ENCODE peak calls at places on chromosomes 2 and 18, in four cellular contexts. One of them, this sample, is unnamed.

GRCh38 chr2:7795358-7796199 is 878.4 kb downstream of the RNF144A start:
- DNase-seq in PC-3: no peak
- DNase-seq in astrocyte of the spinal cord: peak
- DNase-seq in upper lobe of right lung: no peak
- DNase-seq in this sample: no peak

GRCh38 chr2:20595439-20596192 is 55.3 kb downstream of the HS1BP3 start:
- DNase-seq in upper lobe of right lung: peak
- DNase-seq in PC-3: peak
- DNase-seq in astrocyte of the spinal cord: peak
- DNase-seq in this sample: peak

GRCh38 chr18:79611040-79611681 is 68.4 kb upstream of the CTDP1 start:
- DNase-seq in astrocyte of the spinal cord: peak
- DNase-seq in upper lobe of right lung: peak
- DNase-seq in PC-3: peak
- DNase-seq in this sample: peak

GRCh38 chr2:101012054-101012705 is 10.1 kb downstream of the RPL31 start:
- DNase-seq in upper lobe of right lung: no peak
- DNase-seq in PC-3: no peak
- DNase-seq in astrocyte of the spinal cord: no peak
- DNase-seq in this sample: no peak

GRCh38 chr2:64612575-64613195 is 41.0 kb downstream of the SERTAD2 start:
- DNase-seq in PC-3: no peak
- DNase-seq in upper lobe of right lung: no peak
- DNase-seq in astrocyte of the spinal cord: no peak
- DNase-seq in this sample: peak

GRCh38 chr2:207133862-207134519 is 31.8 kb downstream of the KLF7 start:
- DNase-seq in upper lobe of right lung: peak
- DNase-seq in PC-3: peak
- DNase-seq in astrocyte of the spinal cord: peak
- DNase-seq in this sample: peak

GRCh38 chr18:34787931-34788532 is 77.9 kb downstream of the DTNA start:
- DNase-seq in PC-3: peak
- DNase-seq in astrocyte of the spinal cord: peak
- DNase-seq in upper lobe of right lung: no peak
- DNase-seq in this sample: no peak

GRCh38 chr18:11976882-11977281 is 4.4 kb upstream of the IMPA2 start:
- DNase-seq in upper lobe of right lung: no peak
- DNase-seq in astrocyte of the spinal cord: peak
- DNase-seq in PC-3: peak
- DNase-seq in this sample: peak

GRCh38 chr2:8583400-8584173 is 98.3 kb upstream of the ID2 start:
- DNase-seq in astrocyte of the spinal cord: peak
- DNase-seq in upper lobe of right lung: peak
- DNase-seq in PC-3: peak
- DNase-seq in this sample: peak

GRCh38 chr2:171793691-171794678 is 100.1 kb downstream of the SLC25A12 start:
- DNase-seq in upper lobe of right lung: no peak
- DNase-seq in PC-3: no peak
- DNase-seq in astrocyte of the spinal cord: peak
- DNase-seq in this sample: no peak
- H3K4me3 ChIP-seq in upper lobe of right lung: no peak
- H3K4me3 ChIP-seq in PC-3: no peak
- H3K4me3 ChIP-seq in astrocyte of the spinal cord: no peak
- H3K4me3 ChIP-seq in this sample: no peak

GRCh38 chr2:83585250-83585649 is 873.8 kb downstream of the SUCLG1 start:
- DNase-seq in PC-3: no peak
- DNase-seq in upper lobe of right lung: no peak
- DNase-seq in astrocyte of the spinal cord: no peak
- DNase-seq in this sample: no peak
- H3K4me3 ChIP-seq in PC-3: peak
- H3K4me3 ChIP-seq in upper lobe of right lung: no peak
- H3K4me3 ChIP-seq in astrocyte of the spinal cord: no peak
- H3K4me3 ChIP-seq in this sample: peak

DNA sequence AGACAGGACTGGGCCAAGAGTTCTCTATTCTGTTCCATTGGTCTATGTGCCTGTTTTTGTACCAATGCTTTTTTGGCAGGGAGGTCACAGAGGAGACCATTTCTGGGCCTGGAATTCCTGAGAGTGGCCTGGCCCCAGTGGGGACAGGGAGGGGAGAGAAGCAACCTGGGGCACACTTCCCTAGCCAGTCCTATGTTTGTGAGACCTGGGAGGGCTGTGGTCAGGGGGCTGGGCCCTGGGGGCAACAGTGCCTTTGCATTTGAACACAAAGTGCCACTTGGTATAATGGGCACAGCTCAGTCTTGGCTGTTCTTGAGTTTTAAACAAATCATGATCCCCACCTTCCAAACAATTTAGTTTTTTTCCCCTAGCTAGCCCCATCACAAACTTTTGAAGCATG is 133.4 kb downstream of the GLI2 start:
- DNase-seq in PC-3: no peak
- DNase-seq in upper lobe of right lung: no peak
- DNase-seq in astrocyte of the spinal cord: no peak
- DNase-seq in this sample: no peak
- H3K4me3 ChIP-seq in PC-3: no peak
- H3K4me3 ChIP-seq in upper lobe of right lung: no peak
- H3K4me3 ChIP-seq in astrocyte of the spinal cord: no peak
- H3K4me3 ChIP-seq in this sample: no peak

GRCh38 chr2:224838335-224838734 is 122.2 kb upstream of the CCDC195 start:
- DNase-seq in upper lobe of right lung: no peak
- DNase-seq in PC-3: no peak
- DNase-seq in astrocyte of the spinal cord: peak
- DNase-seq in this sample: no peak
- H3K4me3 ChIP-seq in upper lobe of right lung: no peak
- H3K4me3 ChIP-seq in PC-3: no peak
- H3K4me3 ChIP-seq in astrocyte of the spinal cord: no peak
- H3K4me3 ChIP-seq in this sample: no peak

GRCh38 chr2:153873062-153874048 is 1.6 kb downstream of the GALNT13 start:
- DNase-seq in PC-3: no peak
- DNase-seq in upper lobe of right lung: peak
- DNase-seq in astrocyte of the spinal cord: no peak
- DNase-seq in this sample: no peak
- H3K4me3 ChIP-seq in PC-3: peak
- H3K4me3 ChIP-seq in upper lobe of right lung: peak
- H3K4me3 ChIP-seq in astrocyte of the spinal cord: no peak
- H3K4me3 ChIP-seq in this sample: no peak

GRCh38 chr2:136246086-136246669 is 128.2 kb upstream of the CXCR4 start:
- DNase-seq in PC-3: no peak
- DNase-seq in upper lobe of right lung: peak
- DNase-seq in astrocyte of the spinal cord: peak
- DNase-seq in this sample: no peak

GRCh38 chr2:136242687-136243277 is 124.8 kb upstream of the CXCR4 start:
- DNase-seq in PC-3: no peak
- DNase-seq in astrocyte of the spinal cord: no peak
- DNase-seq in upper lobe of right lung: no peak
- DNase-seq in this sample: no peak

GRCh38 chr2:136243638-136244557 is 125.9 kb upstream of the CXCR4 start:
- DNase-seq in astrocyte of the spinal cord: no peak
- DNase-seq in upper lobe of right lung: no peak
- DNase-seq in PC-3: no peak
- DNase-seq in this sample: no peak

GRCh38 chr2:136242100-136242499 is 124.2 kb upstream of the CXCR4 start:
- DNase-seq in PC-3: no peak
- DNase-seq in upper lobe of right lung: no peak
- DNase-seq in astrocyte of the spinal cord: no peak
- DNase-seq in this sample: no peak

DNA sequence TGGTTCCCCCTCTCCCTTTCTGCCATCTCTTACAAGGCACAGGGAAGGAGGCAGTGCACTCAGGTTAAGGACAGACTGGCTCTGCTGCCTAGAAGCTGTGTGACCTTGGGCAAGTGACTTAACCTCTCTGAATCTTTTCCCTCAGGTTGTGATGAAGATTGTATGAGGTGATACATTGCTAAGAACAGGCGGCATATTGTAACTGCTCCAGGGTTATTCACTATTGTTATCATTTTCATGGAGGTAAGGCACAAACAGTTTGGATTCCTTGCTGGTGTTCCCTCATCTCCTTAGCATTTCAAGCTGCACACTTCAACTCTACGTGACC is 126.6 kb upstream of the CXCR4 start:
- DNase-seq in astrocyte of the spinal cord: no peak
- DNase-seq in upper lobe of right lung: no peak
- DNase-seq in PC-3: no peak
- DNase-seq in this sample: no peak
- H3K4me3 ChIP-seq in astrocyte of the spinal cord: no peak
- H3K4me3 ChIP-seq in upper lobe of right lung: no peak
- H3K4me3 ChIP-seq in PC-3: no peak
- H3K4me3 ChIP-seq in this sample: no peak

GRCh38 chr2:41729800-41730364 is 317.9 kb upstream of the PKDCC start:
- DNase-seq in astrocyte of the spinal cord: no peak
- DNase-seq in PC-3: no peak
- DNase-seq in upper lobe of right lung: no peak
- DNase-seq in this sample: no peak
- H3K4me3 ChIP-seq in astrocyte of the spinal cord: no peak
- H3K4me3 ChIP-seq in PC-3: no peak
- H3K4me3 ChIP-seq in upper lobe of right lung: no peak
- H3K4me3 ChIP-seq in this sample: no peak

DNA sequence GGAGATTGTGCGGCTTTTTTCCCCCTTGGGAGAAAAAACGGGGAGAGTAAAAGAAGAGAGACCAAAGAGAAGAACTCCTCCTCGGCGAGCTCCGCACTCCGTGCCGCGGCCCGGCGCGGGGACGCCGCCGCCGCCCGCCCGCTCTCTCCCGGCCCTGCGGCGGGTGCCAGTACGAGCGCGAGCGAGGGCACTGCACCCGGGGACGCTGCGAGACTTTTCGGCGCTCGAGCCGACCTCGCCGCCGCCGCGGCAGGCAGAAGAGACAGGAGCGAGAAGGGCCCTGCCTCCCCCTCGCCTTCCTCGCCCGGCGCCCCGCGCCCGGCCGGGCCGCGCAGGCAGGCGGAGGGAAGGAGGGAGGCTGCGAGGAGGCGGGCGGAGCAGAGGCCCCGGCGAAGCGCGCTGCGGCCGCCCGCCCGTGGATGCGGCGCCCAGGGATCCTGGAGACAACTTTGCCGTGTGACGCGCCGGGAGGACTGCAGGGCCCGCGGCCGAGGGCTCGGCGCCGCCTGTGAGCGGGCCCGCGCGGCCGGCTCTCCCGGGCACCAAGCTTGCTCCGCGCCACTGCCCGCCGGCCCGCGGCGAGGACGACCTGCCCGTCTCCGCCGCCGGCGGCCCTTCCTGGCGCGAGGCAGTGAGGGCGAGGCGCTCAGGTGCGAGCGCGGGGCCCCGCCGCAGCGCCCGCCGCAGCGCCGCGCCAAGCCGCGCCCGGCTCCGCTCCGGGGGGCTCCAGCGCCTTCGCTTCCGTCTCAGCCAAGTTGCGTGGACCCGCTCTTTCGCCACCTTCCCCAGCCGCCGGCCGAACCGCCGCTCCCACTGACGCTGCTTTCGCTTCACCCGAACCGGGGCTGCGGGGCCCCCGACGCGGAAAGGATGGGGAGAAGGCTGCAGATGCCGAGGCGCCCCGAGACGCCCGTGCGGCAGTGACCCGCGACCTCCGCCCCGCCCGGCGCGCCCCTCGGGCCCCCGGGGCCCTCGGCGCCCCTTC is 653 bp upstream of the INHBB start:
- DNase-seq in upper lobe of right lung: no peak
- DNase-seq in astrocyte of the spinal cord: no peak
- DNase-seq in PC-3: peak
- DNase-seq in this sample: no peak
- H3K4me3 ChIP-seq in upper lobe of right lung: peak
- H3K4me3 ChIP-seq in astrocyte of the spinal cord: peak
- H3K4me3 ChIP-seq in PC-3: peak
- H3K4me3 ChIP-seq in this sample: peak

GRCh38 chr2:37117566-37117965 is 33.2 kb downstream of the GPATCH11 start:
- DNase-seq in upper lobe of right lung: no peak
- DNase-seq in PC-3: no peak
- DNase-seq in astrocyte of the spinal cord: no peak
- DNase-seq in this sample: no peak

DNA sequence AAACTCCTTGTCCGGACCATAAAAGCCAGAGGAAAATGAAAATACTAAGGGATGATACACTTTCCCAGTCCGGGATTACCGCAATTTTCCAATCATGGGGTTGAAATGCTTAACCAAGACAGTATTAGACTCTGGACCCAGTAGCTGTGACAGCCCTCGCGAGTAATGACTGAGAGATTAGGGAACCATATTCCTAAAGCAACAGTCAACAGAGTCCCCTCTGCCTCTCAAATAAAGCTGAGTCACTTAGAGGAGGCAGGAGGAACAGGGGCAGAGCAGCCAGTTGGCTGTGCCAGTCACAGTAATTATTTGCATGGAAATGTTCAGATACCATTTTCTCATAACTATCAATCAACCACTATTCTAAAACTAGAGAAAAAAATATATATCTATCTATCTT is 34.9 kb downstream of the GPATCH11 start:
- DNase-seq in PC-3: no peak
- DNase-seq in upper lobe of right lung: no peak
- DNase-seq in astrocyte of the spinal cord: no peak
- DNase-seq in this sample: no peak
- H3K4me3 ChIP-seq in PC-3: no peak
- H3K4me3 ChIP-seq in upper lobe of right lung: no peak
- H3K4me3 ChIP-seq in astrocyte of the spinal cord: no peak
- H3K4me3 ChIP-seq in this sample: no peak